ENCODE peak calls at places on chromosomes 12 and 14, in five cellular contexts. L, N, H, A and D are unnamed samples. For H3K4me1, the result is how much of the 10 kb centered on the place peaks cover.

GRCh38 chr12:4118601-4119156 is 154.9 kb upstream of the CCND2 start:
- DNase-seq in L (no peak), N (peak), H (no peak), A (peak), D (no peak)

GRCh38 chr12:50533971-50534370 is 29.2 kb downstream of the DIP2B start:
- DNase-seq in L (no peak), N (no peak), H (no peak), A (no peak), D (no peak)

GRCh38 chr12:128844031-128844635 is 9.1 kb upstream of the GLT1D1 start:
- DNase-seq in L (no peak), N (no peak), H (no peak), A (no peak), D (no peak)

GRCh38 chr14:80491562-80492139 is 280.3 kb upstream of the DIO2 start:
- DNase-seq in L (no peak), N (no peak), H (no peak), A (no peak), D (no peak)

GRCh38 chr12:122527478-122527944 is 462 bp downstream of the KNTC1 start:
- DNase-seq in L (peak), N (peak), H (peak), A (peak), D (peak)

GRCh38 chr12:79897617-79898016 is 37.3 kb downstream of the PPP1R12A start:
- DNase-seq in L (peak), N (no peak), H (no peak), A (no peak), D (no peak)

GRCh38 chr14:69342928-69343525 is 55.1 kb downstream of the ERH start:
- DNase-seq in L (no peak), N (peak), H (no peak), A (no peak), D (peak)

GRCh38 chr14:28661171-28661772 is 105.3 kb upstream of the FOXG1 start:
- DNase-seq in L (peak), N (no peak), H (no peak), A (no peak), D (no peak)

GRCh38 chr14:67851785-67852410 is 32.3 kb downstream of the RAD51B start:
- DNase-seq in L (no peak), N (no peak), H (no peak), A (no peak), D (no peak)

GRCh38 chr14:95098984-95099599 is 58.2 kb downstream of the DICER1 start:
- DNase-seq in L (peak), N (peak), H (peak), A (peak), D (peak)

GRCh38 chr14:73173092-73173735 is 36.9 kb downstream of the PSEN1 start:
- DNase-seq in L (peak), N (no peak), H (no peak), A (no peak), D (peak)

GRCh38 chr14:30002859-30003258 is 75.2 kb upstream of the PRKD1 start:
- DNase-seq in L (no peak), N (no peak), H (no peak), A (no peak), D (peak)

GRCh38 chr12:3752741-3753486 is at the start of gene CRACR2A:
- DNase-seq in L (no peak), N (peak), H (peak), A (peak), D (peak)

GRCh38 chr12:52126605-52127578 is 47.4 kb downstream of the SMIM41 start:
- DNase-seq in L (no peak), N (no peak), H (no peak), A (no peak), D (no peak)

GRCh38 chr12:55755246-55755645 is 12.3 kb downstream of the GDF11 start:
- DNase-seq in L (no peak), N (no peak), H (no peak), A (no peak), D (no peak)

GRCh38 chr12:11906284-11906935 is 164.3 kb upstream of the BCL2L14 start:
- DNase-seq in L (no peak), N (no peak), H (no peak), A (no peak), D (no peak)

GRCh38 chr12:40827923-40828592 is 135.8 kb downstream of the CNTN1 start:
- DNase-seq in L (no peak), N (no peak), H (no peak), A (no peak), D (no peak)

GRCh38 chr12:123972448-123973401 is at the start of the genes CCDC92 and ZNF664:
- DNase-seq in L (peak), N (peak), H (peak), A (peak), D (peak)

GRCh38 chr12:75585309-75585708 is 73.9 kb upstream of the KRR1 start:
- DNase-seq in L (peak), N (no peak), H (no peak), A (no peak), D (no peak)

GRCh38 chr12:23380419-23381100 is 568.9 kb downstream of the SOX5 start:
- DNase-seq in L (no peak), N (no peak), H (no peak), A (no peak), D (no peak)

GRCh38 chr12:116533343-116534248 is 25.6 kb upstream of the MAP1LC3B2 start:
- DNase-seq in L (no peak), N (peak), H (peak), A (peak), D (peak)

GRCh38 chr12:76830456-76830855 is 48.4 kb downstream of the CSRP2 start:
- DNase-seq in L (no peak), N (no peak), H (no peak), A (no peak), D (no peak)

GRCh38 chr14:104574978-104575377 is 4.6 kb upstream of the C14orf180 start:
- DNase-seq in L (no peak), N (no peak), H (no peak), A (no peak), D (no peak)

GRCh38 chr12:92927436-92928116 is 1.5 kb downstream of the EEA1 start:
- DNase-seq in L (peak), N (no peak), H (no peak), A (no peak), D (peak)

GRCh38 chr14:60736494-60736893 is 1.9 kb downstream of the MNAT1 start:
- DNase-seq in L (peak), N (no peak), H (no peak), A (no peak), D (no peak)

GRCh38 chr12:9244894-9245293 is 36.7 kb upstream of the PZP start:
- DNase-seq in L (peak), N (no peak), H (no peak), A (no peak), D (no peak)
- H3K27ac ChIP-seq in L (no peak), N (no peak), H (no peak), A (peak), D (no peak)

DNA sequence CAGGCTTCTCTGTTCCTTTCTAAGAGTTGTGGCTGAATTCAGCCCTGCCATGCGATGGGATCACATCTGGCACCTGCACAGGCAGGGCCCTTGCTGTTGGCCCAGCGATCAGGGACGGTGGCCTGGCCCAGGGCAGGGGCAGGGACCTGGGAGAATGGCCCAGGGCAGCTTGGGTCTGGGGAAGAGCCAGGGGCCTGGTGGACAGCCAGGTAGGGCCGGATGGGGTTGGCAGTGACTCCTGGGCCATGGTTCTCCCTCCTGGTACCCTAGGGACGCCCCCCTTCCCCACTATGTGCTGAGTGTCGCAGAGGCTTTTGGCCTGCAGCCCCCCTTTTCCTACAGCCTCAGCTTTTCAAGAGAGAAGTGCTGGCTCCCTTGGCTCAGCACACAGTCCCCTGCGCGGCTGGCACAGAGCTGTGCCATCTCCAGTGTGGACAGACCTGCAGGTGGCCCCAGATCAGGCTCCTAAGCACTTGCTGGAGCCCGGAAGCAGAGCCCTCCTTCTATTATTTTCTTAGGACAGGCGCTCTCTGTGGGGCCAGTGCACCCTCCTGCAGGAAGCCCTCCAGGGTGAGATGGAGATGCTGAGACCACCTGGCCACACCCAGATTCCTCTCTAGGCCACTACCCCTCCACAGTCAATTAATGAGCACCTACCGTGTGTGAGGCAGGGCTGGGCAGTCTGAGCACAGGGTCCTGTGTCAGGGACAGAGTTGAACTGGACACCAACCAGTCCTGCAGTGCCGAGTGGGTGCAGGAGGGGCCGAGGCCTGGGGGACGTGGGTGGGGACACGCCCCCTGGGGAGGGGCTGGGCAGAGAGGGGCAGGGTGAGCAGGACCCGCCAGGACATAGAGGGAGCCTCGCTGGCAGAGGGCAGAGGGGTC is 267.6 kb downstream of the ADGRD1 start:
- DNase-seq in L (no peak), N (no peak), H (no peak), A (no peak), D (no peak)
- H3K4me1 ChIP-seq in L (under half), N (under half), H (under half), A (under half), D (under half)

GRCh38 chr14:33488547-33488946 is 462.3 kb downstream of the EGLN3 start:
- DNase-seq in L (no peak), N (no peak), H (no peak), A (no peak), D (no peak)
- H3K27ac ChIP-seq in L (no peak), N (no peak), H (no peak), A (no peak), D (no peak)

GRCh38 chr14:92176476-92176875 is 54.7 kb downstream of the CPSF2 start:
- DNase-seq in L (peak), N (no peak), H (no peak), A (no peak), D (no peak)
- H3K4me1 ChIP-seq in L (under half), N (under half), H (under half), A (under half), D (under half)

GRCh38 chr12:14557966-14558365 is 9.7 kb downstream of the PLBD1 start:
- DNase-seq in L (no peak), N (no peak), H (no peak), A (no peak), D (peak)
- H3K27ac ChIP-seq in L (no peak), N (peak), H (no peak), A (no peak), D (peak)

GRCh38 chr12:13375583-13376413 is 179.3 kb downstream of the EMP1 start:
- DNase-seq in L (no peak), N (no peak), H (no peak), A (no peak), D (no peak)
- H3K4me1 ChIP-seq in L (under half), N (under half), H (under half), A (under half), D (under half)